ENCODE peak calls at places on chromosome 10, in eight cellular contexts. I is K562, F is mammary epithelial cell, V is SK-N-SH, B is heart left ventricle, U is Peyer's patch, T is neural progenitor cell, P is uterus. D is an unnamed sample. For H3K36me3 and H3K9me3, the result is how much of the 10 kb centered on the place peaks cover.

GRCh38 chr10:52409928-52410327 is 95.8 kb downstream of the DKK1 start:
- DNase-seq in I (no peak), F (peak), V (no peak), B (no peak), U (no peak), T (no peak), P (no peak), D (no peak)

GRCh38 chr10:102403115-102403514 is 7.6 kb downstream of the NFKB2 start:
- DNase-seq in I (no peak), F (no peak), V (no peak), B (no peak), U (no peak), T (no peak), P (no peak), D (no peak)

GRCh38 chr10:49187950-49188761 is at the start of gene TMEM273:
- DNase-seq in I (peak), F (no peak), V (no peak), B (peak), U (peak), T (peak), P (peak), D (peak)

GRCh38 chr10:11381023-11381422 is 230.4 kb downstream of the USP6NL start:
- DNase-seq in I (no peak), F (no peak), V (no peak), B (no peak), U (no peak), T (no peak), P (no peak), D (no peak)

GRCh38 chr10:104521901-104522827 is 118.9 kb upstream of the SORCS3 start:
- DNase-seq in I (no peak), F (no peak), V (peak), B (peak), U (no peak), T (no peak), P (no peak), D (no peak)

GRCh38 chr10:102718220-102718619 is 3.8 kb downstream of the SFXN2 start:
- DNase-seq in I (peak), F (no peak), V (no peak), B (peak), U (no peak), T (peak), P (peak), D (no peak)

GRCh38 chr10:36880898-36881297 is 244.5 kb upstream of the ANKRD30A start:
- DNase-seq in I (no peak), F (peak), V (peak), B (no peak), U (no peak), T (peak), P (no peak), D (no peak)

GRCh38 chr10:47050618-47051455 is 139.6 kb downstream of the PTPN20 start:
- DNase-seq in I (no peak), F (no peak), V (no peak), B (peak), U (peak), T (no peak), P (no peak), D (no peak)

GRCh38 chr10:106500585-106501525 is 663.7 kb downstream of the SORCS1 start:
- DNase-seq in I (no peak), F (peak), V (no peak), B (no peak), U (no peak), T (no peak), P (no peak), D (no peak)

GRCh38 chr10:51656467-51656866 is 42.9 kb downstream of the CSTF2T start:
- DNase-seq in I (no peak), F (no peak), V (no peak), B (no peak), U (no peak), T (no peak), P (no peak), D (no peak)

GRCh38 chr10:94123253-94123995 is 129.7 kb downstream of the PLCE1 start:
- DNase-seq in I (no peak), F (peak), V (no peak), B (no peak), U (no peak), T (peak), P (no peak), D (no peak)

GRCh38 chr10:87589653-87590052 is 70.0 kb upstream of the PAPSS2 start:
- DNase-seq in I (no peak), F (peak), V (no peak), B (no peak), U (no peak), T (no peak), P (no peak), D (no peak)

GRCh38 chr10:122441961-122442360 is 12.5 kb upstream of the ARMS2 start:
- DNase-seq in I (no peak), F (peak), V (no peak), B (no peak), U (no peak), T (no peak), P (peak), D (no peak)

GRCh38 chr10:24440817-24441790 is 232.2 kb downstream of the KIAA1217 start:
- DNase-seq in I (no peak), F (no peak), V (no peak), B (no peak), U (no peak), T (no peak), P (no peak), D (no peak)

GRCh38 chr10:76882245-76882644 is 755.4 kb downstream of the KCNMA1 start:
- DNase-seq in I (no peak), F (no peak), V (no peak), B (no peak), U (no peak), T (no peak), P (no peak), D (no peak)

GRCh38 chr10:92619368-92619767 is 26.4 kb downstream of the KIF11 start:
- DNase-seq in I (no peak), F (no peak), V (no peak), B (no peak), U (no peak), T (no peak), P (no peak), D (no peak)

GRCh38 chr10:122646511-122647382 is 52.9 kb downstream of the C10orf120 start:
- DNase-seq in I (no peak), F (no peak), V (no peak), B (no peak), U (peak), T (no peak), P (no peak), D (no peak)

GRCh38 chr10:110113670-110114337 is 93.6 kb upstream of the MXI1 start:
- DNase-seq in I (no peak), F (no peak), V (no peak), B (no peak), U (no peak), T (no peak), P (no peak), D (no peak)

GRCh38 chr10:61633665-61634064 is 29.1 kb upstream of the CABCOCO1 start:
- DNase-seq in I (no peak), F (peak), V (no peak), B (no peak), U (no peak), T (no peak), P (no peak), D (no peak)

GRCh38 chr10:96324447-96324846 is 20.2 kb downstream of the DNTT start:
- DNase-seq in I (no peak), F (no peak), V (no peak), B (no peak), U (no peak), T (no peak), P (no peak), D (no peak)

GRCh38 chr10:70114902-70115301 is 17.7 kb downstream of the AIFM2 start:
- DNase-seq in I (peak), F (no peak), V (no peak), B (no peak), U (no peak), T (no peak), P (no peak), D (no peak)

GRCh38 chr10:72308320-72308987 is 34.7 kb downstream of the DDIT4 start:
- DNase-seq in I (peak), F (peak), V (peak), B (peak), U (peak), T (no peak), P (peak), D (peak)
- TF ChIP-seq CTCF in I (no peak), F (no peak), V (no peak), B (no peak), U (peak), T (no peak), P (no peak), D (no peak)

GRCh38 chr10:71816931-71817631 is 34.0 kb downstream of the PSAP start:
- DNase-seq in I (no peak), F (no peak), V (no peak), B (peak), U (no peak), T (peak), P (no peak), D (no peak)
- H3K36me3 ChIP-seq in I (half or more), F (under half), V (half or more), B (under half), U (under half), T (under half), P (under half), D (half or more)

DNA sequence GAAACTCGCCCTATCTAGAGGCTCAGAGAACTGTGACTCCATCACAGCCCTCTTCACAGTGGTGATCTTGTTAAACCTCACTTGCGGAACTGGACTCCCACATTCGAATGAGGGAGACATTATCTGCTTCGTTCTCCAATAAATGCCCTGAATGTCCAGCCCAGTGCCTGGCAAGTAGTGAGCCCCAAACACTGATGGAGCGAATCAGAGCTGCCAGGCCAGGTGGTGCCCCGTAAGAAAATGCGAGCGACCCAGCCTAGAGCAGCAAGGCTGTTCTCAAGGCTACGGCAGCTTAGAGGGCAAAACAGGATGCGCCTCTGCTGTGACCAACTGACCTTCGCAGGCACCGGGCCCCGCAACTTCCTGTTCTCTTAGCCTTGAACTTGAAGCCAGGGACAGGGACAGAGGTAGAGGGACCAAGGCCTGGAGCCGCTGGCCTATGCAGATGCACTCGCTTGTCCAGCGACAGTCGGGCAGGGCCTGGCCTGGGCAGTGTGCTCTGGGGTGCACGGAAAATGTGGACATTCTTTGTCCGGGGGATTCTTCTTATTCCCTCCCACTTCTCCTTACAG is 217.6 kb downstream of the TCERG1L start:
- DNase-seq in I (no peak), F (no peak), V (no peak), B (no peak), U (no peak), T (no peak), P (no peak), D (no peak)
- H3K9me3 ChIP-seq in I (under half), F (under half), V (under half), B (under half), U (under half), T (under half), P (under half), D (under half)

GRCh38 chr10:62851449-62851848 is 35.3 kb upstream of the EGR2 start:
- DNase-seq in I (no peak), F (no peak), V (no peak), B (no peak), U (no peak), T (peak), P (no peak), D (no peak)
- TF ChIP-seq CTCF in I (peak), F (peak), V (peak), B (peak), U (no peak), T (peak), P (no peak), D (no peak)

GRCh38 chr10:131972474-131973071 is 9.2 kb downstream of the BNIP3 start:
- DNase-seq in I (peak), F (no peak), V (peak), B (peak), U (peak), T (no peak), P (no peak), D (no peak)
- H3K36me3 ChIP-seq in I (half or more), F (under half), V (under half), B (under half), U (under half), T (under half), P (under half), D (under half)

DNA sequence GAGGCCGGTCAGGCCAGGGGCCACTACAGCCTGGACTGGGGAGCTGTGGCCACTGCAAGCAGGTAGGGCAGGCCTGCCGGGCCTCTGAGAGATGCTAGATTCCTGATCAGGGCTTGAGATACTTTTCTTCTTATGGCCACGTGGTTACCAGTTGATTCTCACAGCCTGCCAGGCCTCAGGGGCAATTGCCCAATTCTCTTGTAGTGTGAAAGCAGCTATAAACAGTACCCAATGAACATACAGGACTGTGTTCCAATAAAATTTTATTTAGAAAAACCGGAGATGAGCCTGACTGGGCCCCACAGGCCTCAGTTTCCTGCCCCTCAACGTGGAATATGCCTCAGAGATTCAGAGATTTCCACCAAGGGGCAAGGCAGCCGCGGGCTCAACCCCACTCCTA is 475.2 kb downstream of the TCERG1L start:
- DNase-seq in I (no peak), F (no peak), V (no peak), B (no peak), U (no peak), T (no peak), P (no peak), D (no peak)
- H3K9me3 ChIP-seq in I (under half), F (under half), V (under half), B (under half), U (under half), T (under half), P (under half), D (under half)

DNA sequence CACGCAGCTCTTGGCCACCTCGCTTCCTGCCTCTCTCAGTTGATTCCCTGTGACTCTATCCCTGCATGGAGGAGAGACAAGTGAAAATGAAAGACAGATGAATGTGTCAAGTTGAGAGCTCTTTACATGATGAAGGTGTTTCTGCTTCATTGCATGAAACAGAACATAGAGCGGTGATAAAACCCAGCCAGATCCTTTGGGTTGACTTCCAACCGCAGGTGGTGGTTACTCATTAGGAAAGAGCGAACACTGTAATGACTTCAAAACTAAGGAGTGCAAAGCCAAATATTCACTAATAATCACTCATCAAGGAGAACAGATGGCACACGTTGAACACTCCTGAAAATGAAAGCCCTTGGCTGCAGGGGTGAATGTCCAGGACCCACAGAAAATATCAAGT is 31.8 kb upstream of the WDR11 start:
- DNase-seq in I (no peak), F (no peak), V (no peak), B (no peak), U (no peak), T (no peak), P (no peak), D (no peak)
- TF ChIP-seq CTCF in I (no peak), F (no peak), V (no peak), B (no peak), U (no peak), T (no peak), P (no peak), D (no peak)

D was measured in right atrium auricular region.